ENCODE peak calls at places on chromosomes 7 and 10, in four cellular contexts. P, Z, K and I are unnamed samples.

GRCh38 chr7:73894851-73895441 is 34.0 kb downstream of the TMEM270 start:
- DNase-seq in P (peak), Z (no peak), K (peak), I (no peak)

GRCh38 chr10:51700228-51700835 is 937 bp upstream of the CSTF2T start:
- DNase-seq in P (peak), Z (peak), K (no peak), I (no peak)

GRCh38 chr10:96691761-96692160 is 28.6 kb downstream of the PIK3AP1 start:
- DNase-seq in P (no peak), Z (no peak), K (no peak), I (no peak)

GRCh38 chr7:157627646-157628045 is 290.8 kb downstream of the DNAJB6 start:
- DNase-seq in P (no peak), Z (no peak), K (no peak), I (no peak)

GRCh38 chr7:111639894-111640293 is 77.6 kb upstream of the IMMP2L start:
- DNase-seq in P (no peak), Z (no peak), K (no peak), I (no peak)

GRCh38 chr7:9978111-9979064 is 995.3 kb upstream of the PHF14 start:
- DNase-seq in P (no peak), Z (no peak), K (no peak), I (no peak)

GRCh38 chr7:111987115-111987826 is 218.9 kb downstream of the DOCK4 start:
- DNase-seq in P (no peak), Z (no peak), K (no peak), I (no peak)

GRCh38 chr7:34163956-34164355 is 258.6 kb downstream of the BMPER start:
- DNase-seq in P (no peak), Z (no peak), K (no peak), I (no peak)

GRCh38 chr7:50274361-50274760 is 30.2 kb upstream of the IKZF1 start:
- DNase-seq in P (no peak), Z (no peak), K (no peak), I (no peak)

GRCh38 chr7:26865094-26865388 is 651 bp upstream of the SKAP2 start:
- DNase-seq in P (no peak), Z (peak), K (peak), I (no peak)
- H3K4me3 ChIP-seq in P (peak), Z (peak), K (peak), I (peak)

GRCh38 chr7:522071-522937 is 2.7 kb upstream of the PDGFA start:
- DNase-seq in P (peak), Z (peak), K (no peak), I (no peak)

GRCh38 chr7:524800-525199 is 5.2 kb upstream of the PDGFA start:
- DNase-seq in P (no peak), Z (no peak), K (no peak), I (no peak)

GRCh38 chr7:522938-523289 is 3.3 kb upstream of the PDGFA start:
- DNase-seq in P (no peak), Z (no peak), K (no peak), I (no peak)

GRCh38 chr7:525740-526139 is 6.1 kb upstream of the PDGFA start:
- DNase-seq in P (no peak), Z (no peak), K (no peak), I (no peak)

DNA sequence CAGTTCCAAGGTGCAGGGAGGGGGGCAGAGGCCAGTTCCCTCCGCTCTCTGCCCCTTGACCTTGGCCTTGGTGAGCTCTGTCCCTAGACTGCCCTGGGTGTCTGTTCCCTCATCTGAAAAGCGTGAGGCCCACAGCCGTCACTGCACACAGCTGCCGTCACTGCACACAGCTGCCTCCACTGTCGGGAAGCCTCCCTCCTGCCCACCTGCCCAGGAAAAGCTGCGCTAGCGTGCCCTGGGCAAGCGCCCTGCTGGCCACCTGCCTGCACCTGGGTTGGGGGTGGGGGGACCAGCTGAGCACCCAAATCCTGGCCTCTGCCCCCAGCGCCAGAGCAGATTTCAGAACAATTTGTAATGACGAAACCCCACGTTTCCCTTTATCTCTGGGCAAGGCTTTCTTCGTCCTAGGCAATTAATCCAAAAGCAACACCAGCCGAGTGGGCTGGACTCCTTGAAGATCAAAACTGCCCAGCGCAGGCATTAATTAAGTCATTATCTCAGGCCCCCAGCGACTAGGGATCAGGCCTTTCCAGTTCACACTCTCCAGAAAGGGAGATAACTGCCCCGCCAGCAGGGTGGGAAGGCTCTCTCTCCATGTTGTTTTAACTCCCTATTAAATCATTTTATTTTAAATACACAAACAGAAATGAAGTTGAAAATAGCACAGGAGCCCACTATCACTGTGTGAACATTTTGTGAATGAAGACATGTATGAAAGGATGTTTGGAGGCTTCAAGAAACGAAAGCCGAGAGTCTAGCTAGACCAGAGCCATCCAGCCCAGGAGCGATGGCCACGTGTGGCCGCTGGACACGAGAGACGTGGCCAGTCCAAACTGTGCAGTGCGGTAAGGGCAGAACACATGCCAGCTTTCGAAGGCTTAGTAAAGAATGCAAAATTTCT is 4.0 kb upstream of the PDGFA start:
- DNase-seq in P (no peak), Z (peak), K (no peak), I (no peak)
- H3K4me3 ChIP-seq in P (no peak), Z (no peak), K (no peak), I (no peak)

GRCh38 chr7:128936798-128937197 is 929 bp upstream of the IRF5 start:
- DNase-seq in P (no peak), Z (no peak), K (no peak), I (no peak)
- H3K4me3 ChIP-seq in P (no peak), Z (no peak), K (no peak), I (no peak)

GRCh38 chr10:20355915-20356314 is 539.7 kb downstream of the PLXDC2 start:
- DNase-seq in P (no peak), Z (no peak), K (no peak), I (no peak)
- H3K4me3 ChIP-seq in P (no peak), Z (no peak), K (no peak), I (no peak)

GRCh38 chr7:127390817-127391590 is 1.5 kb downstream of the ZNF800 start:
- DNase-seq in P (no peak), Z (peak), K (no peak), I (no peak)

GRCh38 chr7:127392182-127392565 is 334 bp downstream of the ZNF800 start:
- DNase-seq in P (peak), Z (peak), K (peak), I (peak)

GRCh38 chr7:127391591-127392181 is 822 bp downstream of the ZNF800 start:
- DNase-seq in P (no peak), Z (peak), K (no peak), I (peak)

GRCh38 chr7:127392566-127393369 is at the start of gene ZNF800:
- DNase-seq in P (peak), Z (peak), K (peak), I (peak)

GRCh38 chr7:127393370-127394058 is 1.0 kb upstream of the ZNF800 start:
- DNase-seq in P (peak), Z (peak), K (no peak), I (no peak)
- H3K4me3 ChIP-seq in P (peak), Z (peak), K (peak), I (peak)

GRCh38 chr10:70283071-70283444 is 746 bp downstream of the NPFFR1 start:
- DNase-seq in P (no peak), Z (no peak), K (no peak), I (no peak)
- H3K4me3 ChIP-seq in P (no peak), Z (peak), K (no peak), I (no peak)

GRCh38 chr10:124739996-124740373 is 4.2 kb downstream of the FAM53B start:
- DNase-seq in P (no peak), Z (no peak), K (no peak), I (no peak)
- H3K4me3 ChIP-seq in P (no peak), Z (peak), K (no peak), I (no peak)